ENCODE peak calls at places on chromosomes 6 and 20, in nine cellular contexts. P is stimulated activated naive CD8-positive, alpha-beta T cell treated with anti-CD3 and anti-CD28 coated beads, Interleukin-15, Interleukin-2, amounts not matched to agents 100 U/mL and 50 U/mL, for 24 hours; E is breast epithelium; J is stimulated activated CD4-positive, alpha-beta T cell treated with anti-CD3 and anti-CD28 coated beads, Interleukin-1b, Interleukin-23, amount 100 ng/mL, for 48 hours; Q is GM20000; F is activated T-cell treated with anti-CD3 and anti-CD28 coated beads, Interleukin-2, amount 50 U/mL, for 72 hours; I is GM10248; B is transverse colon; X is ureter. O is an unnamed sample.

GRCh38 chr6:169839029-169839481 is 87.6 kb downstream of the ERMARD start:
- DNase-seq in P (no peak), E (no peak), J (no peak), Q (no peak), F (no peak), I (no peak), B (no peak), X (no peak), O (no peak)

GRCh38 chr20:59777321-59777705 is 156.1 kb downstream of the SYCP2 start:
- DNase-seq in P (no peak), E (no peak), J (no peak), Q (no peak), F (no peak), I (no peak), B (peak; percentile 40), X (peak; percentile 10), O (no peak)

GRCh38 chr6:49550413-49551125 is at the start of gene C6orf141:
- DNase-seq in P (peak; percentile 39), E (no peak), J (peak; percentile 10), Q (peak; percentile 68), F (peak; percentile 41), I (peak; percentile 66), B (peak; percentile 76), X (peak; percentile 43), O (no peak)

GRCh38 chr6:150733726-150734125 is 131.8 kb upstream of the MTHFD1L start:
- DNase-seq in P (no peak), E (no peak), J (no peak), Q (no peak), F (no peak), I (no peak), B (no peak), X (no peak), O (no peak)

GRCh38 chr6:56649053-56649769 is 6.5 kb upstream of the DST start:
- DNase-seq in P (no peak), E (no peak), J (no peak), Q (no peak), F (no peak), I (no peak), B (no peak), X (no peak), O (no peak)

GRCh38 chr20:51650685-51651134 is 108.2 kb upstream of the NFATC2 start:
- DNase-seq in P (no peak), E (no peak), J (no peak), Q (no peak), F (no peak), I (no peak), B (no peak), X (no peak), O (peak; percentile 62)

GRCh38 chr6:48111575-48111974 is 578 bp upstream of the PTCHD4 start:
- DNase-seq in P (no peak), E (no peak), J (no peak), Q (no peak), F (no peak), I (no peak), B (no peak), X (no peak), O (no peak)

GRCh38 chr20:44644384-44645131 is 6.9 kb downstream of the ADA start:
- DNase-seq in P (peak; percentile 40), E (no peak), J (peak; percentile 34), Q (peak; percentile 49), F (peak; percentile 29), I (peak; percentile 50), B (no peak), X (no peak), O (no peak)

GRCh38 chr6:161750677-161751076 is 476.8 kb upstream of the AGPAT4 start:
- DNase-seq in P (no peak), E (no peak), J (no peak), Q (no peak), F (no peak), I (no peak), B (no peak), X (no peak), O (no peak)

GRCh38 chr6:42352856-42353564 is 98.7 kb downstream of the TRERF1 start:
- DNase-seq in P (no peak), E (no peak), J (no peak), Q (no peak), F (no peak), I (no peak), B (no peak), X (no peak), O (peak; percentile 41)

GRCh38 chr20:6074145-6074561 is 20.3 kb upstream of the LRRN4 start:
- DNase-seq in P (no peak), E (no peak), J (no peak), Q (peak; percentile 26), F (no peak), I (no peak), B (no peak), X (no peak), O (no peak)

GRCh38 chr20:51665543-51666118 is 102.6 kb downstream of the ATP9A start:
- DNase-seq in P (no peak), E (no peak), J (no peak), Q (no peak), F (no peak), I (no peak), B (no peak), X (no peak), O (no peak)

GRCh38 chr6:290111-290932 is 2.0 kb upstream of the DUSP22 start:
- DNase-seq in P (no peak), E (no peak), J (no peak), Q (no peak), F (no peak), I (no peak), B (no peak), X (no peak), O (no peak)

GRCh38 chr20:22428051-22428450 is 156.3 kb downstream of the FOXA2 start:
- DNase-seq in P (no peak), E (no peak), J (no peak), Q (no peak), F (no peak), I (no peak), B (no peak), X (no peak), O (no peak)

GRCh38 chr6:112842338-112842700 is 495.2 kb downstream of the RFPL4B start:
- DNase-seq in P (no peak), E (no peak), J (no peak), Q (no peak), F (no peak), I (no peak), B (no peak), X (no peak), O (no peak)

GRCh38 chr6:41298785-41299498 is 12.5 kb upstream of the TREM1 start:
- DNase-seq in P (no peak), E (no peak), J (no peak), Q (no peak), F (no peak), I (no peak), B (no peak), X (no peak), O (no peak)

GRCh38 chr20:32829291-32830005 is 9.7 kb downstream of the MAPRE1 start:
- DNase-seq in P (no peak), E (no peak), J (no peak), Q (no peak), F (no peak), I (no peak), B (no peak), X (no peak), O (no peak)

GRCh38 chr6:53984163-53984562 is 127.1 kb upstream of the MLIP start:
- DNase-seq in P (no peak), E (no peak), J (no peak), Q (no peak), F (no peak), I (no peak), B (no peak), X (no peak), O (peak; percentile 97)

GRCh38 chr20:58763076-58763475 is 70.5 kb downstream of the NPEPL1 start:
- DNase-seq in P (no peak), E (no peak), J (no peak), Q (no peak), F (no peak), I (no peak), B (no peak), X (no peak), O (no peak)

GRCh38 chr6:12598919-12599318 is 117.6 kb upstream of the PHACTR1 start:
- DNase-seq in P (no peak), E (no peak), J (no peak), Q (no peak), F (no peak), I (no peak), B (no peak), X (no peak), O (no peak)

GRCh38 chr6:166598441-166599138 is 12.1 kb upstream of the RAMACL start:
- DNase-seq in P (no peak), E (peak; percentile 32), J (no peak), Q (no peak), F (no peak), I (no peak), B (no peak), X (no peak), O (no peak)

GRCh38 chr6:69622230-69622629 is 174.6 kb downstream of the LMBRD1 start:
- DNase-seq in P (no peak), E (no peak), J (no peak), Q (no peak), F (no peak), I (no peak), B (no peak), X (no peak), O (no peak)

GRCh38 chr20:19735446-19735845 is 22.6 kb upstream of the RIN2 start:
- DNase-seq in P (peak; percentile 14), E (peak; percentile 52), J (peak; percentile 36), Q (no peak), F (no peak), I (no peak), B (peak; percentile 72), X (peak; percentile 80), O (peak; percentile 93)

GRCh38 chr6:124962617-124963415 is 579 bp downstream of the RNF217 start:
- DNase-seq in P (no peak), E (peak; percentile 45), J (no peak), Q (peak; percentile 28), F (peak; percentile 14), I (peak; percentile 18), B (peak; percentile 49), X (peak; percentile 66), O (no peak)

GRCh38 chr6:105424177-105424783 is 21.4 kb upstream of the PREP start:
- DNase-seq in P (peak; percentile 65), E (peak; percentile 31), J (peak; percentile 58), Q (peak; percentile 65), F (peak; percentile 59), I (peak; percentile 58), B (peak; percentile 55), X (peak; percentile 48), O (peak; percentile 26)

GRCh38 chr6:148239777-148240462 is 102.7 kb upstream of the SASH1 start:
- DNase-seq in P (no peak), E (no peak), J (no peak), Q (no peak), F (no peak), I (no peak), B (no peak), X (no peak), O (no peak)

GRCh38 chr6:39128106-39128505 is 13.1 kb upstream of the SAYSD1 start:
- DNase-seq in P (no peak), E (no peak), J (no peak), Q (no peak), F (no peak), I (no peak), B (no peak), X (no peak), O (no peak)

GRCh38 chr6:17705428-17705777 is 1.3 kb downstream of the NUP153 start:
- DNase-seq in P (no peak), E (peak; percentile 55), J (no peak), Q (peak; percentile 48), F (no peak), I (peak; percentile 45), B (peak; percentile 25), X (peak; percentile 51), O (peak; percentile 35)

GRCh38 chr6:85461806-85462185 is 11.9 kb downstream of the NT5E start:
- DNase-seq in P (no peak), E (no peak), J (no peak), Q (no peak), F (no peak), I (no peak), B (no peak), X (no peak), O (no peak)

GRCh38 chr6:117008618-117009017 is 131.6 kb downstream of the RFX6 start:
- DNase-seq in P (no peak), E (no peak), J (no peak), Q (peak; percentile 47), F (no peak), I (peak; percentile 18), B (no peak), X (no peak), O (no peak)

GRCh38 chr6:170106906-170107525 is 183.9 kb downstream of the DLL1 start:
- DNase-seq in P (no peak), E (no peak), J (no peak), Q (no peak), F (no peak), I (no peak), B (no peak), X (peak; percentile 31), O (no peak)

O was measured in foreskin keratinocyte.